ENCODE peak calls at places on chromosomes 11 and 22, in seven cellular contexts. I is fibroblast of villous mesenchyme; Q is endodermal cell; D is tibial artery; L is suprapubic skin; X is CD8-positive, alpha-beta T cell; T is omental fat pad. H is an unnamed sample.

GRCh38 chr22:30309981-30310672 is 16.6 kb downstream of the TBC1D10A start:
- DNase-seq in I (peak), Q (no peak), D (peak), L (no peak), X (peak), T (no peak), H (peak)

GRCh38 chr22:49953027-49953679 is 7.4 kb upstream of the PIM3 start:
- DNase-seq in I (no peak), Q (no peak), D (no peak), L (no peak), X (no peak), T (no peak), H (no peak)

GRCh38 chr11:117039897-117040296 is 58.3 kb downstream of the SIK3 start:
- DNase-seq in I (no peak), Q (no peak), D (no peak), L (no peak), X (no peak), T (no peak), H (no peak)

GRCh38 chr22:41078975-41079374 is 13.4 kb upstream of the EP300 start:
- DNase-seq in I (no peak), Q (no peak), D (no peak), L (no peak), X (no peak), T (no peak), H (no peak)

GRCh38 chr11:111162306-111162705 is 83.2 kb upstream of the POU2AF2 start:
- DNase-seq in I (peak), Q (no peak), D (no peak), L (no peak), X (no peak), T (no peak), H (peak)

GRCh38 chr11:131042041-131042390 is 125.7 kb upstream of the SNX19 start:
- DNase-seq in I (no peak), Q (no peak), D (no peak), L (no peak), X (no peak), T (no peak), H (no peak)

GRCh38 chr11:19723572-19724342 is 11.1 kb downstream of the NAV2 start:
- DNase-seq in I (peak), Q (no peak), D (peak), L (no peak), X (peak), T (no peak), H (peak)

GRCh38 chr11:45042560-45042959 is 91.9 kb upstream of the TP53I11 start:
- DNase-seq in I (no peak), Q (no peak), D (peak), L (no peak), X (no peak), T (no peak), H (no peak)

GRCh38 chr11:13338437-13339069 is 61.0 kb downstream of the BMAL1 start:
- DNase-seq in I (peak), Q (no peak), D (no peak), L (no peak), X (no peak), T (no peak), H (no peak)

GRCh38 chr22:45704648-45705047 is 33.0 kb downstream of the ATXN10 start:
- DNase-seq in I (no peak), Q (no peak), D (no peak), L (no peak), X (no peak), T (no peak), H (no peak)

GRCh38 chr11:44006882-44007495 is 40.8 kb upstream of the ACCSL start:
- DNase-seq in I (peak), Q (no peak), D (peak), L (peak), X (no peak), T (no peak), H (no peak)

GRCh38 chr11:107561688-107562087 is 3.8 kb downstream of the ALKBH8 start:
- DNase-seq in I (peak), Q (no peak), D (no peak), L (no peak), X (no peak), T (no peak), H (peak)

GRCh38 chr22:26949193-26949592 is 291.8 kb downstream of the MIAT start:
- DNase-seq in I (peak), Q (peak), D (no peak), L (no peak), X (no peak), T (no peak), H (peak)

GRCh38 chr11:11243790-11244469 is 109.1 kb downstream of the CSNK2A3 start:
- DNase-seq in I (peak), Q (peak), D (peak), L (no peak), X (no peak), T (no peak), H (peak)

GRCh38 chr11:94049351-94049750 is 28.2 kb downstream of the HEPHL1 start:
- DNase-seq in I (no peak), Q (no peak), D (no peak), L (no peak), X (no peak), T (no peak), H (no peak)

GRCh38 chr11:75815345-75815983 is 454 bp downstream of the UVRAG start:
- DNase-seq in I (peak), Q (peak), D (peak), L (no peak), X (no peak), T (no peak), H (peak)

GRCh38 chr11:21464601-21465193 is 728.2 kb upstream of the ANO5 start:
- DNase-seq in I (no peak), Q (no peak), D (no peak), L (no peak), X (no peak), T (no peak), H (no peak)

GRCh38 chr11:2578006-2578933 is 121.5 kb downstream of the KCNQ1OT1 start:
- DNase-seq in I (no peak), Q (peak), D (peak), L (peak), X (peak), T (no peak), H (no peak)

GRCh38 chr22:19375435-19375834 is 56.1 kb downstream of the HIRA start:
- DNase-seq in I (no peak), Q (no peak), D (no peak), L (no peak), X (no peak), T (no peak), H (no peak)
- TF ChIP-seq CTCF in I (no peak), Q (no peak), D (no peak), L (no peak), X (no peak), T (no peak), H (no peak)

DNA sequence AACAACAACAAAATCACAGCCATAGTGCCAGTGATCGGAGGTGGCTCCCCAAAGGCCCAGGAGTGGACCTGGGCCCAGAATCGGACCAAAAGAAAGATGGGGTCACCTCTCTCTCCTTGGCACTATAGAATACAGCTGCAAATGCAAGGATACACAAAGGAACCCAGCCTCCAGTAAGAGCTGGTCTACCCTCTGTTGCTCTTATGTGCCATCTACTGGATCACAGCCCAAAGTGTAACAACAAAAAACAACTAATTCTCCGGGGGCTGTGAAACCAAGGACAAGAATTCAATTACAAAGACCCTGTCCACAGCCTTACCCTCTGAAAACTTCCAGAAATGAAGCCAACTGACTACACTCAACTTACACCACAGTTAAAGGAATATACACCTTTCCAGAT is 21.6 kb downstream of the OR8G5 start:
- DNase-seq in I (no peak), Q (peak), D (no peak), L (no peak), X (no peak), T (no peak), H (no peak)
- TF ChIP-seq CTCF in I (no peak), Q (peak), D (no peak), L (no peak), X (no peak), T (no peak), H (peak)

GRCh38 chr11:63609536-63609935 is 4.7 kb downstream of the PLAAT3 start:
- DNase-seq in I (no peak), Q (no peak), D (no peak), L (peak), X (no peak), T (no peak), H (no peak)

GRCh38 chr11:63611395-63611747 is 2.9 kb downstream of the PLAAT3 start:
- DNase-seq in I (no peak), Q (no peak), D (no peak), L (no peak), X (no peak), T (no peak), H (no peak)

GRCh38 chr11:63612181-63612580 is 2.1 kb downstream of the PLAAT3 start:
- DNase-seq in I (no peak), Q (no peak), D (no peak), L (no peak), X (no peak), T (no peak), H (no peak)

GRCh38 chr11:63609971-63610580 is 4.2 kb downstream of the PLAAT3 start:
- DNase-seq in I (no peak), Q (peak), D (no peak), L (peak), X (no peak), T (no peak), H (no peak)

GRCh38 chr11:63610604-63611394 is 3.4 kb downstream of the PLAAT3 start:
- DNase-seq in I (peak), Q (peak), D (no peak), L (peak), X (no peak), T (no peak), H (peak)
- TF ChIP-seq CTCF in I (no peak), Q (peak), D (no peak), L (no peak), X (no peak), T (no peak), H (peak)

GRCh38 chr11:66843776-66844495 is 695 bp downstream of the RCE1 start:
- DNase-seq in I (no peak), Q (peak), D (no peak), L (peak), X (no peak), T (no peak), H (peak)

GRCh38 chr11:66841861-66842260 is 1.4 kb upstream of the RCE1 start:
- DNase-seq in I (no peak), Q (peak), D (no peak), L (peak), X (no peak), T (no peak), H (peak)

GRCh38 chr11:66842501-66842895 is 743 bp upstream of the RCE1 start:
- DNase-seq in I (no peak), Q (no peak), D (no peak), L (no peak), X (no peak), T (no peak), H (no peak)

GRCh38 chr11:66844496-66845142 is 1.4 kb downstream of the RCE1 start:
- DNase-seq in I (no peak), Q (peak), D (no peak), L (peak), X (no peak), T (no peak), H (peak)

GRCh38 chr11:66842896-66843775 is at the start of gene RCE1:
- DNase-seq in I (peak), Q (peak), D (peak), L (peak), X (peak), T (peak), H (peak)
- TF ChIP-seq CTCF in I (no peak), Q (no peak), D (no peak), L (no peak), X (no peak), T (no peak), H (no peak)

DNA sequence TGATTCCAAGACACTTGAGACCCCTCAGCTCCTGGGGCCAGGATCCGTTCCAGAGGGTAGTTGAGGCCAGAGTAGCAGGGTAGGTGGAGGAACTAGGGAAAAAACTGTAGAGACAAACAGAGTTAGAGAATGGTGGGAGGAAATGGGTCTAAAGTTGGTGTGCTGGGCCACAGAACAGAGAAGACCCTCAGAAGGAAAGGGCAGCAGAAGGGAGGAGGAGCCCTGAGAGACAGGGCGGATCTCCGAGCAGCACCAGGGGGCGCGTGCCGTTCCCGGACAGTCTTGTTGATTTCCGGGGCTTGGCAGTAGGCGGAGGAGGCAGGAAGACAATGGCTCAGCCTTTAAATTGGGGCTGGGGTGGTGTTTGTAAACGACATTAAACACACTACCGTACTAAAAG is 2.4 kb upstream of the CECR2 start:
- DNase-seq in I (no peak), Q (peak), D (no peak), L (no peak), X (peak), T (no peak), H (peak)
- TF ChIP-seq CTCF in I (no peak), Q (peak), D (no peak), L (no peak), X (no peak), T (no peak), H (peak)

GRCh38 chr22:37775785-37776638 is 31.7 kb upstream of the GCAT start:
- DNase-seq in I (peak), Q (no peak), D (no peak), L (no peak), X (no peak), T (no peak), H (peak)

GRCh38 chr22:37776639-37777005 is 31.1 kb upstream of the GCAT start:
- DNase-seq in I (peak), Q (no peak), D (no peak), L (no peak), X (no peak), T (no peak), H (no peak)

GRCh38 chr22:37778370-37779009 is 29.2 kb upstream of the GCAT start:
- DNase-seq in I (no peak), Q (no peak), D (no peak), L (no peak), X (no peak), T (no peak), H (no peak)

GRCh38 chr22:37774728-37775127 is 33.0 kb upstream of the GCAT start:
- DNase-seq in I (no peak), Q (no peak), D (no peak), L (no peak), X (no peak), T (no peak), H (no peak)

GRCh38 chr22:37777122-37777687 is 30.5 kb upstream of the GCAT start:
- DNase-seq in I (peak), Q (no peak), D (no peak), L (peak), X (no peak), T (no peak), H (peak)
- TF ChIP-seq CTCF in I (no peak), Q (no peak), D (no peak), L (no peak), X (no peak), T (no peak), H (no peak)

DNA sequence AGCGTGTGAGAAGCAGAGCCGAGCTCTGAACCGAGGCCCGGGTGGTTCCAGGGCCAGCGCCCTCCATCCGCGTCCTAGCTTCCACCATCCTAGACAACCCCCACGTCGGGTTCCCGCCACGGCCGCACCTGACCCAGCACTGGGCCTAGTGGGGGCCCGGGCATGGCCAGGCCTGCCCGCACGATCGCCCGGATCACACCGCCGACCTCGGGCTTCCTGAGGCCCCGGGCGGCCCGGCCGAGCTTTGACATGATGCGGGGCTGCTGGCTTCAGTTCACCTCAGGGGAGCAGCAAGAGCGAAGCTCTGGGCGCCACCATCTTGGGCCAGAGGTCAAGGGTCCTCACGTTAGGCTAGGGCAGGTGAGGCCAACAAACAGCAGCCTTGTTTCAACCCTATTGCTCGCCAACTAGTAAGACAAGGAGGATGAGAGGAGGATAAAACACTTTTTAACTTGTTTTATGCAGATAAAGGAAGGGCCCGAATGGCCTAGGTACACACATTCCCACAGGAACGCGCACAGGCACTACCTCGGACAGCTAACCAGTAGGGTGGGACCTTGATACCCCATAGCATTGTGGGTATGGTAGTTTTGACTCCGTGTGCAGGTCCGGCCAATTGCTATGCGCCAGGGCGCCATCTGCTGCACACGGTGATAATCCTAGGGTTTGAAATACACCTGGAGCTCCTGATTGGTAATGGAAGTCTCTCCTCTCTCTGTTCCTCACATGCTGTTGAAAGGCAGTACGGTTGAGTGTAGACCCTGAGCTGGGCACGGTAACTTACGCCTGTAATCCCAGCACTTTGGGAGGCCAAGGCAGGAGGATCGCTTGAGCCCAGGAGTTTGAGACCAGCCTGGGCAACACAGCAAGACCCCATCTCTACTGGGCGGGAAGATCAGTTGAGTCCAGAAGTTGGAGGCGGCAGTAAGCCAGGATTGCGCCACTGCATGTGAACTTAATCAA is at the start of gene MRPL11:
- DNase-seq in I (peak), Q (peak), D (peak), L (peak), X (peak), T (peak), H (peak)
- TF ChIP-seq CTCF in I (peak), Q (peak), D (peak), L (peak), X (peak), T (no peak), H (peak)

H was measured in choroid plexus epithelial cell.